ENCODE peak calls at places on chromosomes 5 and 9, in five cellular contexts. X, B, J, W and U are unnamed samples. For H3K4me1, the result is how much of the 10 kb centered on the place peaks cover.

GRCh38 chr9:16318516-16319060 is 551.9 kb downstream of the BNC2 start:
- DNase-seq in J (no peak), W (no peak), B (no peak), X (no peak), U (no peak)

GRCh38 chr9:109779711-109780452 is at the start of gene PALM2AKAP2:
- DNase-seq in B (peak), X (peak), J (peak), W (peak), U (no peak)

GRCh38 chr9:128249914-128250838 is 25.6 kb downstream of the GOLGA2 start:
- DNase-seq in B (peak), W (peak), J (peak), X (peak), U (peak)

GRCh38 chr9:79581794-79582193 is 10.0 kb downstream of the TLE4 start:
- DNase-seq in B (peak), X (no peak), W (no peak), J (no peak), U (no peak)

GRCh38 chr5:179472641-179473040 is 77.7 kb upstream of the RUFY1 start:
- DNase-seq in X (no peak), W (no peak), J (no peak), B (no peak), U (no peak)

GRCh38 chr9:133199648-133200321 is 9.3 kb downstream of the OBP2B start:
- DNase-seq in J (no peak), X (peak), B (peak), W (peak), U (no peak)

GRCh38 chr5:111892949-111893348 is 136.0 kb upstream of the NREP start:
- DNase-seq in B (no peak), X (no peak), W (no peak), J (no peak), U (no peak)

GRCh38 chr9:133252301-133252776 is 22.7 kb downstream of the ABO start:
- DNase-seq in W (no peak), X (no peak), J (no peak), B (no peak), U (no peak)

GRCh38 chr5:180250329-180250728 is 41.3 kb upstream of the RASGEF1C start:
- DNase-seq in X (no peak), J (no peak), B (no peak), W (no peak), U (no peak)

GRCh38 chr5:157594675-157595074 is 19.1 kb upstream of the ADAM19 start:
- DNase-seq in B (no peak), J (no peak), W (no peak), X (no peak), U (no peak)
- H3K4me1 ChIP-seq in B (under half), J (under half), W (under half), X (under half), U (under half)

GRCh38 chr9:75957095-75957494 is 66.6 kb downstream of the PCSK5 start:
- DNase-seq in B (no peak), J (no peak), X (no peak), W (no peak), U (no peak)
- H3K4me1 ChIP-seq in B (under half), J (under half), X (under half), W (under half), U (under half)

GRCh38 chr5:127352068-127352467 is 61.5 kb downstream of the MEGF10 start:
- DNase-seq in X (no peak), B (no peak), J (no peak), W (no peak), U (no peak)

GRCh38 chr5:127353761-127354160 is 63.2 kb downstream of the MEGF10 start:
- DNase-seq in W (no peak), B (no peak), X (no peak), J (no peak), U (no peak)

GRCh38 chr5:127353339-127353738 is 62.7 kb downstream of the MEGF10 start:
- DNase-seq in W (no peak), J (no peak), X (no peak), B (no peak), U (no peak)

GRCh38 chr5:127358274-127358673 is 67.7 kb downstream of the MEGF10 start:
- DNase-seq in W (no peak), X (no peak), B (no peak), J (no peak), U (no peak)

GRCh38 chr5:127355342-127355741 is 64.7 kb downstream of the MEGF10 start:
- DNase-seq in B (no peak), X (no peak), W (no peak), J (no peak), U (no peak)
- H3K4me1 ChIP-seq in B (under half), X (under half), W (under half), J (under half), U (under half)

GRCh38 chr9:134484479-134484878 is 157.1 kb upstream of the COL5A1 start:
- DNase-seq in B (no peak), X (no peak), J (no peak), W (no peak), U (no peak)

GRCh38 chr9:134482226-134482625 is 156.0 kb downstream of the RXRA start:
- DNase-seq in X (no peak), B (no peak), J (no peak), W (no peak), U (no peak)

GRCh38 chr9:134485653-134486052 is 155.9 kb upstream of the COL5A1 start:
- DNase-seq in J (no peak), X (no peak), W (no peak), B (no peak), U (no peak)

GRCh38 chr9:134481762-134482161 is 155.5 kb downstream of the RXRA start:
- DNase-seq in W (no peak), B (no peak), X (no peak), J (no peak), U (no peak)

GRCh38 chr9:134483361-134484184 is 157.3 kb downstream of the RXRA start:
- DNase-seq in W (no peak), X (no peak), J (no peak), B (no peak), U (no peak)
- H3K4me1 ChIP-seq in W (under half), X (under half), J (under half), B (under half), U (under half)

DNA sequence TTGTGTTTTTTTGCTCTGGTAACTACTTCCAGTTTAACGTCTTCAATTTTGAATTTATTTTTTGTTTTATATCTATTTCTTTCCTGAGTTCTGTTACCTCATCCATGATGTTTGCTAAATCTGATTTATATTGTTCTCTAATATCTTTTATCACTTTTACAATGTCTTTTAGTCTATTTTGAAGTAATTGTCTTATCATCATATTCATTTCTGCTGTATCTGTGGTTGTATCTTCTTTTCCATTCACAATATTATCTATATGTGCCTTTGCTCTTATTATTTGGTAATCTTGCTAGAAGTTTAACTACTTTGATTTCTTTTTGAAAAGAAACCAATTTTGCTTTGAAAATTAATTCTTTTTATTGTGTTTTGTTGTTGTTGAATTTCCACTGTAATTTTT is 43.6 kb downstream of the OSMR start:
- DNase-seq in W (no peak), X (no peak), B (no peak), J (no peak), U (no peak)
- H3K4me1 ChIP-seq in W (under half), X (under half), B (under half), J (under half), U (under half)

GRCh38 chr5:72160959-72161358 is 53.7 kb downstream of the MAP1B start:
- DNase-seq in J (no peak), B (no peak), W (no peak), X (no peak), U (no peak)

GRCh38 chr5:72163349-72163983 is 56.2 kb downstream of the MAP1B start:
- DNase-seq in X (no peak), B (no peak), J (no peak), W (no peak), U (no peak)

GRCh38 chr5:72161951-72162350 is 54.7 kb downstream of the MAP1B start:
- DNase-seq in X (no peak), J (no peak), B (no peak), W (no peak), U (no peak)

GRCh38 chr5:72159501-72159911 is 52.2 kb downstream of the MAP1B start:
- DNase-seq in X (no peak), B (no peak), W (no peak), J (no peak), U (no peak)

DNA sequence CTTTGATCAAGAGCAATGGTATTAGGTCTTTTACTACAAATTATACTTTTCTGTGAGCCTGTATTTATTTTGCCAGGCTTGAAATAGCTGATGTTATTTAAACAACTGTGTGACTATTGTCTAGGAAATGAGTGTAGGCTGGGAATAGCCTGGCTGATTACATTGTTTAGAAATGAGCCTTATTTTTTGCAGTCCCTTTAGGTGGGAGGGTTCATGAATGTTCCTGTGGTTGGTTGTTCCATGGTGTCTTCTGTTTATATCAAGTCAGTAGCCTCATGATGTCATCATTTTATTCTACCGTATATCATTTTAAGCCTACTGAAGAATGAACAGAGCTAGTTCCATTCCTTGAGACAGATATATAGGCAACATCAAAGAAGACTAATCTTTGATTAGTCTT is 53.0 kb downstream of the MAP1B start:
- DNase-seq in X (no peak), J (no peak), W (no peak), B (no peak), U (no peak)
- H3K4me1 ChIP-seq in X (under half), J (under half), W (under half), B (under half), U (under half)

DNA sequence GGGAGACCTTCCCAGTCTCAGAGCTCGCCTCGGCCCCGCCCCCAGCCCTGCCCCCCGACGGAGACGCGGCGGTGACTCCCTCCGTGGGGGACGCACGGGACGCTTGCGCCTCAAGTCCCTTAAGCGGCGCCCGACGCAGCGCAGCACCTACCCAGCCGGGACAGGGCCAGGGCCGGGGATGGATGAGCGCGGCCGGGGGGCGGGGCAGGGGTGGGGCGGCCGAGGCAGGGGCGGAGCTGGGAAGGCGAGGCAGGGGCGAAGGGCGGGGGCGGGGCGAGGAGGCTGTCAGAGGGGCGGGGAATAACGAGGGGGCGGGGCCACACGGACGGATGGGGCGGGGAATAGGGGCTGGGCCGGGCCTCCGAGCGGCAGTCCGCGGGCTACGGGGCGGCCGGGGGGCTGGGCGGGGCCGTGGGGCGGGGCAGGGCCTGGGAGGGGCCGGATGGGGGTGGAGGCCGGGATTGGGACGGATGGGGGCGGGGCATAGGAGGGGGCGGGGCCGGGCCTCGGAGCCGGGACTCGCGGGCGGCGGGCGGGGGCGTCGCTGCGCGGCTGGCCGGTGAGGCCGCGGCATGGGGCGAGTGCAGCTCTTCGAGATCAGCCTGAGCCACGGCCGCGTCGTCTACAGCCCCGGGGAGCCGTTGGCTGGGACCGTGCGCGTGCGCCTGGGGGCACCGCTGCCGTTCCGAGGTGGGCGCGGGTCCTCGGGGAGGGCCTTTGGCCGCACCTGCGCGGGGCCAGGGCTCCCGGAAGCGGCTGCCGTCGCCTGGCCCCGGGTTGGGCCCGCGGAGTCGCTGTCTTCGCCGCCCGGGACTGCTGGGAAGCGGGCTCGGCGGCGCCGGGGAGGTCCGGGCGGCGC is at the start of gene ARRDC1:
- DNase-seq in B (peak), W (peak), J (peak), X (peak), U (peak)
- H3K4me1 ChIP-seq in B (under half), W (under half), J (under half), X (under half), U (under half)

GRCh38 chr5:133113331-133114061 is 61.7 kb downstream of the HSPA4 start:
- DNase-seq in B (no peak), W (no peak), X (no peak), J (no peak), U (no peak)

GRCh38 chr5:133112026-133112660 is 60.3 kb downstream of the HSPA4 start:
- DNase-seq in W (no peak), J (no peak), B (no peak), X (no peak), U (no peak)

GRCh38 chr5:133110709-133111108 is 58.9 kb downstream of the HSPA4 start:
- DNase-seq in W (no peak), J (no peak), B (no peak), X (no peak), U (no peak)

GRCh38 chr5:133109655-133110483 is 58.1 kb downstream of the HSPA4 start:
- DNase-seq in W (peak), J (no peak), X (no peak), B (peak), U (no peak)

GRCh38 chr5:133111299-133111698 is 59.5 kb downstream of the HSPA4 start:
- DNase-seq in X (peak), W (peak), J (peak), B (peak), U (peak)
- H3K4me1 ChIP-seq in X (under half), W (under half), J (under half), B (under half), U (under half)